ENCODE peak calls at places on chromosomes 5 and 9, in seven cellular contexts. U, R, I, T, K, J and S are unnamed samples.

GRCh38 chr9:79610019-79610760 is 38.4 kb downstream of the TLE4 start:
- DNase-seq in K (peak; percentile 29), I (peak; percentile 52), U (no peak), R (no peak), J (no peak), T (no peak), S (peak; percentile 80)

GRCh38 chr9:82797539-82797938 is 265.4 kb downstream of the RASEF start:
- DNase-seq in T (no peak), I (no peak), U (peak; percentile 39), J (peak; percentile 45), R (no peak), K (no peak), S (peak; percentile 55)

GRCh38 chr5:89421035-89421434 is 538.1 kb upstream of the MEF2C start:
- DNase-seq in T (no peak), K (no peak), I (no peak), R (no peak), U (no peak), J (no peak), S (no peak)

GRCh38 chr5:115549154-115549553 is 4.6 kb upstream of the FEM1C start:
- DNase-seq in K (no peak), J (no peak), U (no peak), T (no peak), I (no peak), R (no peak), S (no peak)

GRCh38 chr9:129142115-129142514 is 30.9 kb downstream of the PTPA start:
- DNase-seq in U (no peak), R (no peak), T (no peak), J (no peak), K (no peak), I (no peak), S (no peak)

GRCh38 chr9:124078641-124079040 is 67.1 kb downstream of the LHX2 start:
- DNase-seq in K (no peak), R (peak; percentile 35), J (no peak), U (no peak), I (no peak), T (no peak), S (no peak)

GRCh38 chr9:109473329-109473728 is 24.8 kb downstream of the PTPN3 start:
- DNase-seq in T (no peak), K (no peak), U (peak; percentile 42), J (no peak), R (no peak), I (no peak), S (no peak)

GRCh38 chr5:116576043-116576713 is 1.6 kb upstream of the SEMA6A start:
- DNase-seq in R (peak; percentile 67), I (peak; percentile 90), T (peak; percentile 68), J (peak; percentile 86), U (peak; percentile 84), K (peak; percentile 2), S (peak; percentile 89)

GRCh38 chr5:52740007-52740406 is 47.7 kb upstream of the ITGA1 start:
- DNase-seq in R (no peak), K (no peak), T (no peak), J (no peak), U (no peak), I (no peak), S (peak; percentile 16)

GRCh38 chr5:134864707-134865106 is 9.5 kb upstream of the TXNDC15 start:
- DNase-seq in K (no peak), U (no peak), R (no peak), T (no peak), I (no peak), J (no peak), S (no peak)

GRCh38 chr5:57841671-57842375 is 359.2 kb upstream of the ACTBL2 start:
- DNase-seq in T (no peak), J (no peak), I (peak; percentile 50), U (no peak), K (peak; percentile 83), R (peak; percentile 71), S (no peak)

GRCh38 chr9:120524038-120524437 is 55.9 kb downstream of the CDK5RAP2 start:
- DNase-seq in J (no peak), T (no peak), K (no peak), U (no peak), R (no peak), I (no peak), S (no peak)

GRCh38 chr9:87818308-87818707 is 64.4 kb upstream of the SPATA31E1 start:
- DNase-seq in J (no peak), K (no peak), U (no peak), T (no peak), R (no peak), I (no peak), S (no peak)

GRCh38 chr5:17308326-17309065 is 91.1 kb downstream of the BASP1 start:
- DNase-seq in I (no peak), U (no peak), J (no peak), R (no peak), K (no peak), T (no peak), S (no peak)

GRCh38 chr5:170552486-170553122 is 48.8 kb downstream of the KCNIP1 start:
- DNase-seq in U (peak; percentile 34), T (no peak), I (peak; percentile 9), R (no peak), K (no peak), J (peak; percentile 60), S (no peak)

GRCh38 chr9:115882911-115883310 is 270.7 kb upstream of the PAPPA start:
- DNase-seq in K (no peak), T (no peak), J (no peak), I (no peak), U (no peak), R (no peak), S (no peak)

GRCh38 chr5:95390812-95391492 is at the start of gene FAM81B:
- DNase-seq in J (no peak), R (no peak), U (no peak), K (no peak), T (no peak), I (no peak), S (no peak)

GRCh38 chr5:961711-962240 is 46.8 kb upstream of the NKD2 start:
- DNase-seq in K (no peak), T (no peak), R (no peak), I (no peak), J (no peak), U (no peak), S (no peak)